ENCODE peak calls at places on chromosomes 7 and 10, in ten cellular contexts. N is GM23338, T is OCI-LY7, D is HFF-Myc, H is HCT116, J is lower lobe of right lung, Y is GM06990, S is adrenal gland, O is colonic mucosa, A is fibroblast of lung. M is an unnamed sample.

GRCh38 chr10:14585287-14586193 is 189.2 kb downstream of the FAM107B start:
- DNase-seq in N (peak), T (no peak), D (no peak), H (no peak), J (no peak), Y (no peak), S (no peak), O (no peak), A (no peak), M (no peak)

GRCh38 chr10:127919418-127920191 is 12.7 kb downstream of the PTPRE start:
- DNase-seq in N (peak), T (peak), D (peak), H (no peak), J (no peak), Y (no peak), S (no peak), O (no peak), A (peak), M (peak)

GRCh38 chr7:76260171-76260703 is 42.2 kb upstream of the HSPB1 start:
- DNase-seq in N (peak), T (peak), D (no peak), H (peak), J (no peak), Y (peak), S (peak), O (peak), A (no peak), M (no peak)

GRCh38 chr7:81094952-81095351 is 176.1 kb upstream of the SEMA3C start:
- DNase-seq in N (no peak), T (no peak), D (no peak), H (no peak), J (no peak), Y (no peak), S (no peak), O (no peak), A (no peak), M (no peak)

GRCh38 chr7:30379131-30379530 is 94.7 kb downstream of the ZNRF2 start:
- DNase-seq in N (no peak), T (no peak), D (peak), H (no peak), J (no peak), Y (no peak), S (no peak), O (no peak), A (peak), M (no peak)

GRCh38 chr10:24307696-24308476 is 98.9 kb downstream of the KIAA1217 start:
- DNase-seq in N (no peak), T (no peak), D (no peak), H (no peak), J (no peak), Y (no peak), S (no peak), O (no peak), A (peak), M (peak)

GRCh38 chr10:74871595-74872382 is 45.4 kb downstream of the KAT6B start:
- DNase-seq in N (no peak), T (peak), D (no peak), H (no peak), J (no peak), Y (peak), S (no peak), O (peak), A (no peak), M (no peak)

GRCh38 chr10:100939763-100940344 is 27.1 kb downstream of the SLF2 start:
- DNase-seq in N (no peak), T (no peak), D (no peak), H (no peak), J (no peak), Y (no peak), S (no peak), O (no peak), A (peak), M (no peak)

GRCh38 chr7:120997902-120998301 is 9.4 kb downstream of the CPED1 start:
- DNase-seq in N (no peak), T (no peak), D (no peak), H (no peak), J (peak), Y (no peak), S (peak), O (no peak), A (no peak), M (no peak)

GRCh38 chr10:84574101-84574500 is 245.7 kb downstream of the CCSER2 start:
- DNase-seq in N (peak), T (no peak), D (no peak), H (no peak), J (no peak), Y (no peak), S (no peak), O (no peak), A (no peak), M (no peak)

GRCh38 chr10:72597897-72598296 is 28.0 kb downstream of the MICU1 start:
- DNase-seq in N (no peak), T (no peak), D (no peak), H (no peak), J (no peak), Y (peak), S (no peak), O (no peak), A (peak), M (no peak)

GRCh38 chr7:151315038-151315655 is 26.5 kb upstream of the NUB1 start:
- DNase-seq in N (peak), T (peak), D (no peak), H (peak), J (no peak), Y (peak), S (peak), O (peak), A (peak), M (peak)

GRCh38 chr7:151312831-151313809 is 28.5 kb upstream of the NUB1 start:
- DNase-seq in N (no peak), T (no peak), D (no peak), H (no peak), J (no peak), Y (no peak), S (no peak), O (no peak), A (no peak), M (no peak)

GRCh38 chr7:151311294-151311864 is 30.2 kb upstream of the NUB1 start:
- DNase-seq in N (peak), T (peak), D (no peak), H (no peak), J (no peak), Y (no peak), S (no peak), O (peak), A (no peak), M (no peak)

GRCh38 chr7:151312356-151312755 is 29.3 kb upstream of the NUB1 start:
- DNase-seq in N (no peak), T (no peak), D (no peak), H (no peak), J (no peak), Y (no peak), S (no peak), O (no peak), A (no peak), M (no peak)

GRCh38 chr7:151313857-151314256 is 27.8 kb upstream of the NUB1 start:
- DNase-seq in N (no peak), T (no peak), D (no peak), H (no peak), J (no peak), Y (no peak), S (peak), O (peak), A (peak), M (no peak)
- TF ChIP-seq CTCF in N (no peak), T (no peak), D (no peak), H (no peak), J (no peak), Y (no peak), S (no peak), O (no peak), A (no peak), M (no peak)

DNA sequence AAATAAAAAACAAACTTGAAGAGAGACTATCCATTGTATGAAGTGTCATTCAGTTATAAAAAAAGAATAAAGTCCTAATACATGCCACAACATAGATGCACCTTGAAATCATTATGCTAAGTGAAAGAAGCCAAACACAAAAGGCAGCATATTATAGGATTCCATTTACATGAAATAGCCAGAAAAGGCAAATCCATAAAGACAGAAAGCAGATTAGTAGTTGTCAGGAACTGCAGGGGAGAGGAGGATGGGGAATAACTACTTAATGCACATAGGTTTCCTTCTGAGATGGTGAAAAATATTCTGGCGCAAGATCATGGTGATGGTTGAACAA is 6.6 kb upstream of the PON1 start:
- DNase-seq in N (no peak), T (no peak), D (no peak), H (no peak), J (no peak), Y (no peak), S (no peak), O (no peak), A (no peak), M (no peak)
- H3K4me3 ChIP-seq in N (no peak), T (no peak), D (no peak), H (no peak), J (peak), Y (no peak), S (peak), O (no peak), A (peak), M (no peak)

GRCh38 chr10:31927597-31928530 is 767 bp downstream of the ARHGAP12 start:
- DNase-seq in N (peak), T (peak), D (no peak), H (no peak), J (peak), Y (peak), S (peak), O (peak), A (peak), M (no peak)
- TF ChIP-seq CTCF in N (peak), T (peak), D (peak), H (peak), J (peak), Y (peak), S (peak), O (no peak), A (peak), M (peak)

GRCh38 chr7:143382126-143382790 is 1.1 kb downstream of the ZYX start:
- DNase-seq in N (no peak), T (no peak), D (no peak), H (no peak), J (no peak), Y (no peak), S (no peak), O (no peak), A (no peak), M (no peak)
- H3K4me3 ChIP-seq in N (peak), T (no peak), D (peak), H (peak), J (peak), Y (peak), S (peak), O (peak), A (peak), M (peak)

GRCh38 chr7:66845382-66846095 is 75.5 kb upstream of the TMEM248 start:
- DNase-seq in N (no peak), T (peak), D (no peak), H (no peak), J (peak), Y (no peak), S (no peak), O (no peak), A (no peak), M (no peak)

GRCh38 chr7:66840316-66840715 is 80.7 kb upstream of the TMEM248 start:
- DNase-seq in N (no peak), T (no peak), D (no peak), H (no peak), J (no peak), Y (no peak), S (no peak), O (no peak), A (no peak), M (no peak)

GRCh38 chr7:66847879-66848810 is 72.9 kb upstream of the TMEM248 start:
- DNase-seq in N (peak), T (no peak), D (no peak), H (no peak), J (no peak), Y (no peak), S (no peak), O (no peak), A (peak), M (no peak)

GRCh38 chr7:66841898-66842297 is 79.1 kb upstream of the TMEM248 start:
- DNase-seq in N (no peak), T (no peak), D (no peak), H (no peak), J (no peak), Y (no peak), S (no peak), O (no peak), A (no peak), M (no peak)

GRCh38 chr7:66844552-66845381 is 76.3 kb upstream of the TMEM248 start:
- DNase-seq in N (peak), T (peak), D (peak), H (peak), J (peak), Y (peak), S (peak), O (peak), A (peak), M (peak)
- TF ChIP-seq CTCF in N (no peak), T (peak), D (no peak), H (no peak), J (peak), Y (no peak), S (peak), O (no peak), A (peak), M (peak)

GRCh38 chr7:141989996-141990395 is 5.7 kb upstream of the MGAM start:
- DNase-seq in N (no peak), T (no peak), D (no peak), H (no peak), J (no peak), Y (no peak), S (no peak), O (no peak), A (no peak), M (no peak)
- H3K4me3 ChIP-seq in N (no peak), T (no peak), D (no peak), H (no peak), J (no peak), Y (no peak), S (no peak), O (no peak), A (no peak), M (no peak)